ENCODE peak calls at places on chromosomes 1 and 21, in six cellular contexts. One of them, this sample, is unnamed.

GRCh38 chr21:42239973-42240372 is 21.0 kb downstream of the ABCG1 start:
- DNase-seq in stomach: no peak
- DNase-seq in mesothelial cell of epicardium: no peak
- DNase-seq in PC-3: no peak
- DNase-seq in endothelial cell: no peak
- DNase-seq in fibroblast of mammary gland: no peak
- DNase-seq in this sample: no peak

GRCh38 chr1:220926146-220926545 is 46.9 kb downstream of the HLX start:
- DNase-seq in stomach: no peak
- DNase-seq in mesothelial cell of epicardium: no peak
- DNase-seq in PC-3: no peak
- DNase-seq in endothelial cell: no peak
- DNase-seq in fibroblast of mammary gland: peak
- DNase-seq in this sample: no peak

GRCh38 chr1:98704474-98704873 is 43.0 kb downstream of the SNX7 start:
- DNase-seq in stomach: no peak
- DNase-seq in mesothelial cell of epicardium: no peak
- DNase-seq in PC-3: no peak
- DNase-seq in endothelial cell: peak
- DNase-seq in fibroblast of mammary gland: peak
- DNase-seq in this sample: peak

GRCh38 chr1:43908858-43909257 is 24.7 kb upstream of the ARTN start:
- DNase-seq in stomach: no peak
- DNase-seq in mesothelial cell of epicardium: no peak
- DNase-seq in PC-3: no peak
- DNase-seq in endothelial cell: no peak
- DNase-seq in fibroblast of mammary gland: no peak
- DNase-seq in this sample: peak

GRCh38 chr1:173300249-173301044 is 93.3 kb upstream of the TNFSF4 start:
- DNase-seq in stomach: no peak
- DNase-seq in mesothelial cell of epicardium: no peak
- DNase-seq in PC-3: peak
- DNase-seq in endothelial cell: no peak
- DNase-seq in fibroblast of mammary gland: no peak
- DNase-seq in this sample: no peak

GRCh38 chr1:40039757-40040510 is 595 bp upstream of the CAP1 start:
- DNase-seq in stomach: peak
- DNase-seq in mesothelial cell of epicardium: peak
- DNase-seq in PC-3: peak
- DNase-seq in endothelial cell: peak
- DNase-seq in fibroblast of mammary gland: peak
- DNase-seq in this sample: peak

GRCh38 chr1:48048064-48048463 is 50.9 kb upstream of the TRABD2B start:
- DNase-seq in stomach: no peak
- DNase-seq in mesothelial cell of epicardium: no peak
- DNase-seq in PC-3: no peak
- DNase-seq in endothelial cell: no peak
- DNase-seq in fibroblast of mammary gland: peak
- DNase-seq in this sample: peak

GRCh38 chr1:153395136-153395685 is 4.3 kb upstream of the S100A8 start:
- DNase-seq in stomach: no peak
- DNase-seq in mesothelial cell of epicardium: no peak
- DNase-seq in PC-3: peak
- DNase-seq in endothelial cell: no peak
- DNase-seq in fibroblast of mammary gland: peak
- DNase-seq in this sample: no peak

GRCh38 chr1:29521846-29522580 is 285.7 kb downstream of the PTPRU start:
- DNase-seq in stomach: peak
- DNase-seq in mesothelial cell of epicardium: peak
- DNase-seq in PC-3: no peak
- DNase-seq in endothelial cell: no peak
- DNase-seq in fibroblast of mammary gland: no peak
- DNase-seq in this sample: no peak

GRCh38 chr1:213987876-213988638 is at the start of gene PROX1:
- DNase-seq in stomach: peak
- DNase-seq in mesothelial cell of epicardium: peak
- DNase-seq in PC-3: peak
- DNase-seq in endothelial cell: peak
- DNase-seq in fibroblast of mammary gland: peak
- DNase-seq in this sample: peak
- TF ChIP-seq CTCF in stomach: no peak
- TF ChIP-seq CTCF in mesothelial cell of epicardium: no peak
- TF ChIP-seq CTCF in PC-3: peak
- TF ChIP-seq CTCF in endothelial cell: no peak
- TF ChIP-seq CTCF in fibroblast of mammary gland: no peak
- TF ChIP-seq CTCF in this sample: peak

GRCh38 chr1:183610053-183610452 is 19.8 kb upstream of the NCF2 start:
- DNase-seq in stomach: no peak
- DNase-seq in mesothelial cell of epicardium: no peak
- DNase-seq in PC-3: peak
- DNase-seq in endothelial cell: no peak
- DNase-seq in fibroblast of mammary gland: peak
- DNase-seq in this sample: no peak

GRCh38 chr1:183611021-183611420 is 20.8 kb upstream of the NCF2 start:
- DNase-seq in stomach: no peak
- DNase-seq in mesothelial cell of epicardium: no peak
- DNase-seq in PC-3: no peak
- DNase-seq in endothelial cell: no peak
- DNase-seq in fibroblast of mammary gland: no peak
- DNase-seq in this sample: no peak

GRCh38 chr1:183607322-183607980 is 17.2 kb upstream of the NCF2 start:
- DNase-seq in stomach: no peak
- DNase-seq in mesothelial cell of epicardium: no peak
- DNase-seq in PC-3: no peak
- DNase-seq in endothelial cell: no peak
- DNase-seq in fibroblast of mammary gland: no peak
- DNase-seq in this sample: no peak

GRCh38 chr1:183612407-183612806 is 22.1 kb upstream of the NCF2 start:
- DNase-seq in stomach: no peak
- DNase-seq in mesothelial cell of epicardium: no peak
- DNase-seq in PC-3: peak
- DNase-seq in endothelial cell: no peak
- DNase-seq in fibroblast of mammary gland: no peak
- DNase-seq in this sample: no peak

DNA sequence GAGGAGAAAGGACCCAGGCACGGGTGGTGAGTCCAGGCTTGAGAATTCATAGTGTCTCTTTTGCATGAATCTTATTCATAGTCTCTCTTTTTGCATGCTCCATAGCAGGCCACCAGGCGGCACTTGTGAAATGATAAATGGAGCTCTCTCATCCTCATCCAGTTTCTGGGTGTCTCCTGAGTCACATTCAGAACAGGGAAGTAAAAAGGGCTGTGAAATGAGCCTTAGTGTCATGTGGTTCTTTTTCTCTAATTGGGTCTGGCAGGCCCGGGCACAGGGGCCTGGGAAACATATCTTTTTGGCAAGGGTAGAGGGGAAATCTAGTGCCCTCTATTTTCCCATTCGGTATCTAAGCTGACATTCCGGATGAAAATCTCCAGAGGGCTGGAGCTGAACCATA is 19.1 kb upstream of the NCF2 start:
- DNase-seq in stomach: peak
- DNase-seq in mesothelial cell of epicardium: no peak
- DNase-seq in PC-3: peak
- DNase-seq in endothelial cell: no peak
- DNase-seq in fibroblast of mammary gland: peak
- DNase-seq in this sample: peak
- TF ChIP-seq CTCF in stomach: peak
- TF ChIP-seq CTCF in mesothelial cell of epicardium: peak
- TF ChIP-seq CTCF in PC-3: peak
- TF ChIP-seq CTCF in endothelial cell: no peak
- TF ChIP-seq CTCF in fibroblast of mammary gland: peak
- TF ChIP-seq CTCF in this sample: peak

GRCh38 chr1:240967070-240967724 is 355.2 kb upstream of the GREM2 start:
- DNase-seq in stomach: no peak
- DNase-seq in mesothelial cell of epicardium: no peak
- DNase-seq in PC-3: peak
- DNase-seq in endothelial cell: no peak
- DNase-seq in fibroblast of mammary gland: peak
- DNase-seq in this sample: no peak
- TF ChIP-seq CTCF in stomach: no peak
- TF ChIP-seq CTCF in mesothelial cell of epicardium: peak
- TF ChIP-seq CTCF in PC-3: peak
- TF ChIP-seq CTCF in endothelial cell: peak
- TF ChIP-seq CTCF in fibroblast of mammary gland: peak
- TF ChIP-seq CTCF in this sample: no peak

DNA sequence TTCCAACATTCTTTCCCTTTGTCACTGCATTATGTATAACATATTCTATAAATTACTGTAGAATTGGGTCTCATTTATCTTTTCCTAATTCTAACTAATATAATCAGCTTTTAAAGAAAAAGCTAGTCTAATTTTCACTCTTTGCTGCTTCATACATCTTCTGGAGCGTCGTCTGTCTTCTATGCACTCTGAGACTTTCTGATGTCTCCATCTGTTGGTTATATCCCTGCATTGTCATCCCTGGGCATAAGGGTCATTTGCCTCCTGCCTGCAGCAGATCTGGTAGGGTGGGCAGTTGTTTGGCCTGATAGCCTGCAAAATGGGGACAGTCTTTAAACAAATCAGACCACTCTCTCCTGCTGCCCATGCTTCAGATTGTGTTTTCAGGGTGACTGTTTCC is 40.8 kb upstream of the DYNLT5 start:
- DNase-seq in stomach: no peak
- DNase-seq in mesothelial cell of epicardium: no peak
- DNase-seq in PC-3: peak
- DNase-seq in endothelial cell: no peak
- DNase-seq in fibroblast of mammary gland: peak
- DNase-seq in this sample: peak
- TF ChIP-seq CTCF in stomach: no peak
- TF ChIP-seq CTCF in mesothelial cell of epicardium: no peak
- TF ChIP-seq CTCF in PC-3: peak
- TF ChIP-seq CTCF in endothelial cell: no peak
- TF ChIP-seq CTCF in fibroblast of mammary gland: peak
- TF ChIP-seq CTCF in this sample: peak

GRCh38 chr1:185837711-185838110 is 103.5 kb downstream of the HMCN1 start:
- DNase-seq in stomach: no peak
- DNase-seq in mesothelial cell of epicardium: no peak
- DNase-seq in PC-3: no peak
- DNase-seq in endothelial cell: no peak
- DNase-seq in fibroblast of mammary gland: peak
- DNase-seq in this sample: no peak
- TF ChIP-seq CTCF in stomach: no peak
- TF ChIP-seq CTCF in mesothelial cell of epicardium: no peak
- TF ChIP-seq CTCF in PC-3: no peak
- TF ChIP-seq CTCF in endothelial cell: no peak
- TF ChIP-seq CTCF in fibroblast of mammary gland: no peak
- TF ChIP-seq CTCF in this sample: no peak

DNA sequence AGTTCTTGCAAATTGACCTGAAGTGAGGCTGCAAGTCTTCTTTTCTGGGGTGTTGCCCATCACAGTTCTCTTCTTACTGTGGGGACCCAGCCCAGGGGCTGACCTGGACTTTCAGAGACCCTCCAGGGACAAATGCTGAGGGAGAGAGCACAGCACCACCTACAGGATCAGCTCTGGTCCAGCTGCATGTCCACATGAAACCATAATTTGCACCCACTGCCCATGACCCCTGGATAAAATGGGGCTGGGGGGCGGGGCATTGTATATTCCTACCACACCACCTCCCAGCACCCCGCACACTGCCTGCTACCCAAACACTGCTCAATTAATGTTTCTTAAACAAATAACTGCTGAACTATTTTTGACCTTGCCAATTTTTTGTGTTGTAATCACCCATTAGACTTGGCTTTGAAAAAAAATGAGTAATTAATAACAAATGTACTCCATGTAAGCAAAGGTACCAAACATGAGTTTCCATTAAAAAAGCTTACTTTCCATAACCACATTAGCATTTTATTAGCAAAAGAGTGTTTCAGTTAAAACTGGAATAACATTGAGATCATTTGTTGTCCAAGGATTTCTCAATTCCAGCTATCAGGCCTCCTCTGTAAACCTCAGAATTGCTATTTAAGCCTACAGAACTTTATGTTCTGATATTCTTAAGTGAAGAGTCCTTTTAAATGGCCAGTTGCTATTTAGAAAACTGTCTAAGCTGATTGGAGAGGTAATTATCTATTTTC is 168.0 kb upstream of the RAB4A start:
- DNase-seq in stomach: no peak
- DNase-seq in mesothelial cell of epicardium: peak
- DNase-seq in PC-3: no peak
- DNase-seq in endothelial cell: no peak
- DNase-seq in fibroblast of mammary gland: peak
- DNase-seq in this sample: no peak
- TF ChIP-seq CTCF in stomach: no peak
- TF ChIP-seq CTCF in mesothelial cell of epicardium: no peak
- TF ChIP-seq CTCF in PC-3: peak
- TF ChIP-seq CTCF in endothelial cell: no peak
- TF ChIP-seq CTCF in fibroblast of mammary gland: peak
- TF ChIP-seq CTCF in this sample: peak

GRCh38 chr1:194870860-194871259 is 1684.4 kb upstream of the B3GALT2 start:
- DNase-seq in stomach: no peak
- DNase-seq in mesothelial cell of epicardium: no peak
- DNase-seq in PC-3: no peak
- DNase-seq in endothelial cell: no peak
- DNase-seq in fibroblast of mammary gland: no peak
- DNase-seq in this sample: no peak
- TF ChIP-seq CTCF in stomach: no peak
- TF ChIP-seq CTCF in mesothelial cell of epicardium: no peak
- TF ChIP-seq CTCF in PC-3: peak
- TF ChIP-seq CTCF in endothelial cell: no peak
- TF ChIP-seq CTCF in fibroblast of mammary gland: no peak
- TF ChIP-seq CTCF in this sample: no peak

DNA sequence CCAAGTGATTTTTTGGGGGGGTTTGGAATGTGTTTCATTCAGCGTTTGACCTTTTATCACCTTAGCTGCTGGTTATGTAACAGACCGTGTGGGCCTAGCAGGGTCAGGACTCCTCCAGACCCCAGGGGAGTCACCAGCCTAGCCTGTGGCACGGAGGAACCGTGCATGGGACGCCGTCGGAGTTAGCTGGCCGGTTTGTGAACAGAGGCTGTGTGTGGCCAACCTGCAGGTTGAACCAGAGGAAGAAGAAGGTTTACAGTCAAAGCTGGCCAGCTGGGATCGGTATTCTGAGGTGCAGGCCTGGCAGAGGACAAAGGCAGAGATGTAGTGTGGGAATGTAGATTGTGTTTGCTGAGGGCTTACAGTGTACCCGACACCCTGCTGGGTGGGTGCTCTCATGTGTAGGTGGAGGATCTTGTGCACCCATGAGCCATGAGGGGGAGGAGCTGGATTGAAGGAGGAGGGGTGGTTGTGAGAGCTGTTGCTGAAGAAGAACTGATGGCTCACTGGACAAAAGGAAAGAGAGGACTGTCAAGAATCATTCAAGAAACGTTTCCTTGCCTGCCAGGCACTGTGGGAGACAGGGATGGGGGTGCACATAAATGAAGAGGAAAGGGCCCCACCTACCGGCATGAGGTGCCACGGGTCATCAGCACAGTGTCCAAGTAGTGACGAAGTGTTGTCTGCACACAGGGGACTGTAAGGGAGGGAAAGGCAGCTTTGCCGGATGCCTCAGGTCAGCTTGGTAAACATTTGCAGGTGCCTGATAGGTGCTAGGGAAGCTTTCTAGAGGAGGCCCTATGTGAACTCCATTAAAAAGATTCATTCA is 40.0 kb upstream of the PWP2 start:
- DNase-seq in stomach: no peak
- DNase-seq in mesothelial cell of epicardium: no peak
- DNase-seq in PC-3: no peak
- DNase-seq in endothelial cell: no peak
- DNase-seq in fibroblast of mammary gland: peak
- DNase-seq in this sample: peak
- TF ChIP-seq CTCF in stomach: no peak
- TF ChIP-seq CTCF in mesothelial cell of epicardium: no peak
- TF ChIP-seq CTCF in PC-3: peak
- TF ChIP-seq CTCF in endothelial cell: no peak
- TF ChIP-seq CTCF in fibroblast of mammary gland: peak
- TF ChIP-seq CTCF in this sample: no peak